ENCODE peak calls at places on chromosomes 6 and 20, in five cellular contexts. One of them, this sample, is unnamed.

GRCh38 chr6:163860194-163861081 is 445.9 kb downstream of the QKI start:
- DNase-seq in HepG2: no peak
- DNase-seq in GM12878: no peak
- DNase-seq in K562: peak
- DNase-seq in SK-N-SH: peak
- DNase-seq in this sample: no peak

GRCh38 chr6:119183457-119183856 is 105.0 kb upstream of the FAM184A start:
- DNase-seq in K562: no peak
- DNase-seq in HepG2: no peak
- DNase-seq in GM12878: no peak
- DNase-seq in SK-N-SH: no peak
- DNase-seq in this sample: no peak

GRCh38 chr6:157811476-157812173 is 11.4 kb upstream of the SNX9 start:
- DNase-seq in SK-N-SH: no peak
- DNase-seq in K562: no peak
- DNase-seq in HepG2: no peak
- DNase-seq in GM12878: no peak
- DNase-seq in this sample: no peak

GRCh38 chr6:37176268-37177082 is 6.5 kb downstream of the PIM1 start:
- DNase-seq in K562: no peak
- DNase-seq in SK-N-SH: no peak
- DNase-seq in HepG2: no peak
- DNase-seq in GM12878: no peak
- DNase-seq in this sample: no peak

GRCh38 chr20:25296094-25297093 is 48.5 kb downstream of the PYGB start:
- DNase-seq in K562: peak
- DNase-seq in HepG2: peak
- DNase-seq in GM12878: no peak
- DNase-seq in SK-N-SH: no peak
- DNase-seq in this sample: peak

GRCh38 chr6:161379828-161380598 is 106.2 kb upstream of the AGPAT4 start:
- DNase-seq in K562: peak
- DNase-seq in GM12878: no peak
- DNase-seq in SK-N-SH: peak
- DNase-seq in HepG2: no peak
- DNase-seq in this sample: no peak

GRCh38 chr20:54606384-54606783 is 131.0 kb downstream of the DOK5 start:
- DNase-seq in HepG2: no peak
- DNase-seq in SK-N-SH: no peak
- DNase-seq in K562: no peak
- DNase-seq in GM12878: peak
- DNase-seq in this sample: no peak

GRCh38 chr6:87705070-87705691 is 3.1 kb upstream of the AKIRIN2 start:
- DNase-seq in K562: peak
- DNase-seq in GM12878: peak
- DNase-seq in HepG2: peak
- DNase-seq in SK-N-SH: no peak
- DNase-seq in this sample: no peak

GRCh38 chr6:14811760-14812428 is 434.0 kb upstream of the JARID2 start:
- DNase-seq in GM12878: no peak
- DNase-seq in HepG2: no peak
- DNase-seq in K562: no peak
- DNase-seq in SK-N-SH: no peak
- DNase-seq in this sample: no peak
- TF ChIP-seq FOXM1 in GM12878: no peak
- TF ChIP-seq FOXM1 in HepG2: no peak
- TF ChIP-seq FOXM1 in K562: no peak
- TF ChIP-seq FOXM1 in SK-N-SH: no peak
- TF ChIP-seq FOXM1 in this sample: no peak

GRCh38 chr20:5128886-5129285 is 2.1 kb downstream of the CDS2 start:
- DNase-seq in K562: no peak
- DNase-seq in SK-N-SH: no peak
- DNase-seq in HepG2: no peak
- DNase-seq in GM12878: no peak
- DNase-seq in this sample: no peak

GRCh38 chr20:5131502-5131901 is 4.7 kb downstream of the CDS2 start:
- DNase-seq in GM12878: no peak
- DNase-seq in SK-N-SH: no peak
- DNase-seq in HepG2: no peak
- DNase-seq in K562: no peak
- DNase-seq in this sample: no peak

GRCh38 chr20:5127859-5128409 is 1.1 kb downstream of the CDS2 start:
- DNase-seq in HepG2: no peak
- DNase-seq in SK-N-SH: peak
- DNase-seq in K562: no peak
- DNase-seq in GM12878: no peak
- DNase-seq in this sample: no peak

GRCh38 chr20:5126512-5127203 is at the start of gene CDS2:
- DNase-seq in GM12878: peak
- DNase-seq in K562: peak
- DNase-seq in SK-N-SH: peak
- DNase-seq in HepG2: peak
- DNase-seq in this sample: peak

DNA sequence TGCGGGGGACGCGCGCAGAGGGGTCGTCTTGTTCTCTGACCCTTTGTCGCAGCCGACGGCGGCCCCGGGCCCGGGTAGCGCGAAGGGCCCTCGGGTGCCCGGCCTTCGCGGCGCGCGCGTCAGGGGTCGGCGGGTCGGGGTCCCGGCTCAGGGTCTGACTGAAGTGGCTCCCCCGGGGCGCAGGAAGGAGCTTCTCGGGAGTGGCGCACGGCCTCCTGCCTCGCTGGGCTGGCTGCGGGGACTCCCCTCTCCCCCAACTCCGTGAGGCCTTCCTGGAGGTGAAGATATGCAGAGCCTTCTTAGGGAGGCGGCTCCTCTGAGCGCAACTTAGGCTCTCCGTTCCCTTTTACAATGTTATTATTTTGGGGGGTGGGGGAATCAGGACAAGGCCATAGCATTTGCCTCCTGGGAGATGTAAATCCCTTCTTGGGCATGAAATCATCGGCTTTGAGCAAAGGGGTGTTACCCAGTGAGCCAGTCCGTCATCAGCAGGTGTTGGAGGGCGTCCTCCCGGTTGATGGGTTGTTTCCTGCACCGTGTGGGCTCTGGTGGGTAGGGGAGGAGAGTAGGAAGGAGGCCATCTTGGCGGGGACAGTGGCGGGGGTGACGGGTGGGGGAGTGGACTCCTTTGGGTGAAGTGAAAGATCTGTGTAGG is 523 bp downstream of the CDS2 start:
- DNase-seq in SK-N-SH: peak
- DNase-seq in HepG2: peak
- DNase-seq in K562: no peak
- DNase-seq in GM12878: peak
- DNase-seq in this sample: peak
- TF ChIP-seq FOXM1 in SK-N-SH: no peak
- TF ChIP-seq FOXM1 in HepG2: peak
- TF ChIP-seq FOXM1 in K562: no peak
- TF ChIP-seq FOXM1 in GM12878: no peak
- TF ChIP-seq FOXM1 in this sample: no peak

GRCh38 chr6:21198032-21198640 is 395.4 kb upstream of the SOX4 start:
- DNase-seq in K562: no peak
- DNase-seq in HepG2: no peak
- DNase-seq in SK-N-SH: no peak
- DNase-seq in GM12878: no peak
- DNase-seq in this sample: no peak

GRCh38 chr6:21201673-21202430 is 391.7 kb upstream of the SOX4 start:
- DNase-seq in K562: no peak
- DNase-seq in GM12878: no peak
- DNase-seq in SK-N-SH: peak
- DNase-seq in HepG2: no peak
- DNase-seq in this sample: peak

GRCh38 chr6:21201181-21201580 is 392.4 kb upstream of the SOX4 start:
- DNase-seq in GM12878: no peak
- DNase-seq in K562: no peak
- DNase-seq in HepG2: no peak
- DNase-seq in SK-N-SH: peak
- DNase-seq in this sample: no peak

GRCh38 chr6:21200056-21200870 is 393.3 kb upstream of the SOX4 start:
- DNase-seq in HepG2: peak
- DNase-seq in SK-N-SH: peak
- DNase-seq in GM12878: no peak
- DNase-seq in K562: no peak
- DNase-seq in this sample: no peak

DNA sequence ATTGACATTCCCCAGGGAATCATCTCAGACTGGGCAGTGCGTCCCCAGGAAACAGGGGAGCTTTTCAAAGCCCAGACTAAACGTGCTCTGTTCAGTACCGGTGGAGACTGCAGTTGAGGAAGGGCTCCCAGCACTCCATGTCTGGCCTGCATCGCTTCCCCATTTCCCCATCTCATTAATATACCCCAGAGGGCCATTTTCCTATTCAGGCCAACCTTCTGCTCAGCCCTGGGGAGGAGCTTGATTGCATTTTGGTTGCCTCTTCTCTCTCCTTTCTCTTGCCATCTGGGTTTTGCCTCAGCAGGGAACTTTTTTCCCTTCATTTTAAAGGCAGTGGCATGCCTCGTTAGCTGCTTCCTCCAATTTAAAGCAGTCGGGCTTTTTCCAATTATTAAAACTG is 394.3 kb upstream of the SOX4 start:
- DNase-seq in SK-N-SH: peak
- DNase-seq in GM12878: no peak
- DNase-seq in K562: no peak
- DNase-seq in HepG2: no peak
- DNase-seq in this sample: no peak
- TF ChIP-seq FOXM1 in SK-N-SH: no peak
- TF ChIP-seq FOXM1 in GM12878: no peak
- TF ChIP-seq FOXM1 in K562: no peak
- TF ChIP-seq FOXM1 in HepG2: no peak
- TF ChIP-seq FOXM1 in this sample: no peak

GRCh38 chr6:169738204-169738971 is 13.0 kb downstream of the DYNLT2 start:
- DNase-seq in K562: no peak
- DNase-seq in GM12878: no peak
- DNase-seq in SK-N-SH: no peak
- DNase-seq in HepG2: no peak
- DNase-seq in this sample: no peak
- TF ChIP-seq FOXM1 in K562: no peak
- TF ChIP-seq FOXM1 in GM12878: no peak
- TF ChIP-seq FOXM1 in SK-N-SH: no peak
- TF ChIP-seq FOXM1 in HepG2: no peak
- TF ChIP-seq FOXM1 in this sample: no peak

DNA sequence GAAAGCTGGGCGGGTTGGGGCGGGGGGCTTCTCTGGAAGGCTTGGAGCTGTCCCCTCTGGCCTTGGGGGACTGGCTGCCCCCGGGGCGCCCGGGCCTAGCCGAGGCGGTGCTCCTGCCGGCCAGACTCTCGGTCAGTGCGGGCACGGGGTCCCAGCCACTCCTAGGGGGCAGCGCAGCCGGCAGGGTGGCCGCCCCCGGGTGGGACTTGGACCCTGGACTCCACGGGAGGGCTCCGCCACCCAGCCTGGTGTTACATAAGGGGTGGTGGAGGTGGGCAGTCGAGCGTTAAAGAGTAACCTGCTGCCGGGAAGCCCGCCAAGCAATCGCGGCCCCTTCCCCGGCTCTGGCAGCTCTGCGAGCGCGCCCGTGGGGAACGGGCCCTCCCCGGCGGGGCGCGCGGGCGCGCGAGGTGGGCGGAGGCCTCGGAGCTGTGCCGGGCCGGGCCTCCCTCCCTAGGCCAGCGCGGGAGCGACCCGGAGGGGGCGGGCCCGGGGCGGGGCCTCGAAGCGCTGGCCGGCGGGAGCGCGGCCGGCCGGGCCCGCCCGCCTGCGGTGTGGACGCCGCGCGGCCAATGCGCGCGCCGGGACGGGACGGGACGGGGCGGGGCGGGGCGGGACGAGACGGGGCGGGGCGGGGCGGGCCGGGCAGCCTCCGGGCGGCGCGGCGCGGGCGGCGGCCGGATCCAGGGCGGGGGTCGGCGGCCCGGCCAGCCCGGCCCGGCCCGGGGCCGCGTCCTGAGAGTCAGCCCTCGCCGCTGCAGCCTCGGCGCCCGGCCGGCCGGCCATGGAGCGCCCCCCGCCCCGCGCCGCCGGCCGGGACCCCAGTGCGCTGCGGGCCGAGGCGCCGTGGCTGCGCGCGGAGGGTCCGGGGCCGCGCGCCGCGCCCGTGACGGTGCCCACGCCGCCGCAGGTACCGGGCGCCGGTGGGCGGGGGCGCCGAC is at the start of gene SLC2A4RG:
- DNase-seq in GM12878: no peak
- DNase-seq in HepG2: peak
- DNase-seq in SK-N-SH: peak
- DNase-seq in K562: peak
- DNase-seq in this sample: peak
- TF ChIP-seq FOXM1 in GM12878: no peak
- TF ChIP-seq FOXM1 in HepG2: peak
- TF ChIP-seq FOXM1 in SK-N-SH: no peak
- TF ChIP-seq FOXM1 in K562: no peak
- TF ChIP-seq FOXM1 in this sample: no peak

GRCh38 chr6:56733298-56733697 is 90.6 kb upstream of the DST start:
- DNase-seq in HepG2: no peak
- DNase-seq in K562: no peak
- DNase-seq in GM12878: no peak
- DNase-seq in SK-N-SH: no peak
- DNase-seq in this sample: no peak

GRCh38 chr6:56730663-56731529 is 88.2 kb upstream of the DST start:
- DNase-seq in SK-N-SH: no peak
- DNase-seq in HepG2: no peak
- DNase-seq in GM12878: no peak
- DNase-seq in K562: no peak
- DNase-seq in this sample: no peak

GRCh38 chr6:56732517-56732916 is 89.8 kb upstream of the DST start:
- DNase-seq in SK-N-SH: no peak
- DNase-seq in K562: no peak
- DNase-seq in HepG2: no peak
- DNase-seq in GM12878: no peak
- DNase-seq in this sample: no peak

GRCh38 chr6:56727097-56727845 is 84.6 kb upstream of the DST start:
- DNase-seq in HepG2: peak
- DNase-seq in K562: no peak
- DNase-seq in GM12878: no peak
- DNase-seq in SK-N-SH: no peak
- DNase-seq in this sample: no peak

GRCh38 chr6:56729719-56730118 is 87.0 kb upstream of the DST start:
- DNase-seq in SK-N-SH: no peak
- DNase-seq in HepG2: no peak
- DNase-seq in K562: no peak
- DNase-seq in GM12878: no peak
- DNase-seq in this sample: no peak
- TF ChIP-seq FOXM1 in SK-N-SH: peak
- TF ChIP-seq FOXM1 in HepG2: no peak
- TF ChIP-seq FOXM1 in K562: no peak
- TF ChIP-seq FOXM1 in GM12878: no peak
- TF ChIP-seq FOXM1 in this sample: no peak

DNA sequence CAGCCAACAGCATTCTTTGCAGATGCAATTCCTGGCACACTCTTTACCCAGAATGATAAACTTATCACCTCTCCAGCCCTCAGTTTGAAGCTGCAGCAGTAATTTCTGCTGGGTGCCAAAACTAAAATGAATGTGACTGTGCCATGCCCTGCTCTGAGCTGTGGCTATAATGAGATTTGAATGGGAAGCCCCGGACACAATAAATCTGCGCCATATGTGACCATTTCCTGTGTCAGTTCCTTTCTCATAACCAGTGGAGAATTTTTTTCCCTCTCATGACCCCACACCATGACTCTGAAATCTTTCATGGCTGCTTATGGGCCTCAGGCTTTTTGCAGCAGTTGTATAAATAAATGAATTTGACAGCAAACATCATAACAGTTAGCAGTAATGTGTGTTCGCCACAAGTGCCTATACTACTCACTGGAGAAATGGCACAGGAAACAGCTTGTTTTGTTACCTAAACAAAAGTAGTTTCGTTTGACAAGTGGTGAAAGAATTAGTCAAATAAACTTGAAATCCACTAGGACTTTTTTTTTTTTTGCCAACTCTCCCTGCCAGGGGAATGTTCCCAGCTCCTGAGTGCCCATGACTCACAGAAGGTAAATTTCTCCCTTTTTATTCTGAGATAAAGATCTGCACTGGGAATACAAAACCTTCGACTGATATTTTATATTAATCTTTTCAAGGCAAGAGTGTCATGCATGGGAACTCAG is 408.4 kb downstream of the PKHD1 start:
- DNase-seq in SK-N-SH: peak
- DNase-seq in K562: no peak
- DNase-seq in GM12878: peak
- DNase-seq in HepG2: no peak
- DNase-seq in this sample: no peak
- TF ChIP-seq FOXM1 in SK-N-SH: no peak
- TF ChIP-seq FOXM1 in K562: no peak
- TF ChIP-seq FOXM1 in GM12878: no peak
- TF ChIP-seq FOXM1 in HepG2: no peak
- TF ChIP-seq FOXM1 in this sample: no peak

This sample was measured in HEK293T.